ENCODE peak calls at places on chromosome 18, in four cellular contexts. V is left ventricle myocardium inferior, Q is transverse colon, I is upper lobe of left lung. S is an unnamed sample. For H3K4me1, the result is how much of the 10 kb centered on the place peaks cover.

GRCh38 chr18:39453356-39453755 is 1887.8 kb upstream of the CELF4 start:
- DNase-seq in I (no peak), V (no peak), Q (no peak), S (no peak)

GRCh38 chr18:9516437-9517064 is 41.2 kb downstream of the RALBP1 start:
- DNase-seq in Q (no peak), I (no peak), V (no peak), S (no peak)

GRCh38 chr18:9628984-9629383 is 14.6 kb upstream of the PPP4R1 start:
- DNase-seq in Q (no peak), I (no peak), V (no peak), S (no peak)

GRCh38 chr18:2244641-2245040 is 326.7 kb downstream of the METTL4 start:
- DNase-seq in I (no peak), Q (no peak), V (no peak), S (no peak)

GRCh38 chr18:70334728-70335329 is 46.0 kb downstream of the SOCS6 start:
- DNase-seq in I (no peak), Q (no peak), V (no peak), S (no peak)

GRCh38 chr18:54608008-54608642 is 17.1 kb downstream of the DYNAP start:
- DNase-seq in I (no peak), V (no peak), Q (no peak), S (no peak)

GRCh38 chr18:46728219-46728930 is 28.5 kb downstream of the ST8SIA5 start:
- DNase-seq in I (no peak), Q (no peak), V (no peak), S (no peak)

GRCh38 chr18:52343731-52344340 is 3.8 kb downstream of the DCC start:
- DNase-seq in Q (no peak), I (no peak), V (no peak), S (no peak)

GRCh38 chr18:41881285-41881684 is 73.7 kb upstream of the PIK3C3 start:
- DNase-seq in Q (no peak), V (no peak), I (no peak), S (no peak)

GRCh38 chr18:54928236-54928635 is 31.0 kb downstream of the CCDC68 start:
- DNase-seq in Q (no peak), V (no peak), I (no peak), S (no peak)

GRCh38 chr18:64679121-64679520 is 530.2 kb upstream of the LINC00305 start:
- DNase-seq in I (no peak), Q (no peak), V (no peak), S (no peak)

GRCh38 chr18:41371718-41372117 is 583.3 kb upstream of the PIK3C3 start:
- DNase-seq in I (no peak), Q (no peak), V (no peak), S (no peak)

GRCh38 chr18:77058186-77058847 is 74.3 kb downstream of the MBP start:
- DNase-seq in Q (no peak), I (peak), V (peak), S (peak)
- H3K4me1 ChIP-seq in Q (under half), I (half or more), V (half or more), S (under half)

GRCh38 chr18:26089247-26090129 is 925 bp downstream of the SS18 start:
- DNase-seq in I (no peak), Q (no peak), V (no peak), S (no peak)

GRCh38 chr18:26090130-26091046 is at the start of gene SS18:
- DNase-seq in V (peak), Q (peak), I (peak), S (peak)

GRCh38 chr18:26091047-26091630 is 726 bp upstream of the SS18 start:
- DNase-seq in V (peak), Q (no peak), I (no peak), S (peak)

GRCh38 chr18:26086959-26087358 is 3.5 kb downstream of the SS18 start:
- DNase-seq in Q (no peak), I (no peak), V (no peak), S (no peak)

DNA sequence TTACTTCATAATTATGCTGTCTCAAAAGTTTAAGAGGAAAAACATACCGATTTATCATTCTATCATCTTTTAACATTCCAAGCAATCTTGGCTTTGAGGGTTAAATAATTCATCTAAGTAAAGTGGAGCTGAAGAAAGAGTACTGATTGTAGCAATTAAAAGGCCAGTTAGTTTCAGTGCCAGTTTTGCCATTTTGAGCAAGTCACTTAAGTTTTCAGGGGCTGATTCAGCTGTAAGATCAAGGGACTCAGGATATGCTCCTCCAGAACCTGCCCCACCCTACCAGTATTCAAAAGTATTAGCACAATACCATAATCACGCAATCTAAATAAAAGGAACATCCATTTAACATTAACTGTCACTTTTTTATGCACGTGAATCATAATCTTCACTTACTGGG is 1.9 kb downstream of the SS18 start:
- DNase-seq in I (no peak), Q (no peak), V (no peak), S (no peak)
- H3K27ac ChIP-seq in I (no peak), Q (peak), V (no peak), S (no peak)

GRCh38 chr18:79900610-79901570 is 50.6 kb downstream of the SLC66A2 start:
- DNase-seq in V (no peak), I (peak), Q (peak), S (no peak)

GRCh38 chr18:79899609-79900435 is 51.6 kb downstream of the SLC66A2 start:
- DNase-seq in Q (peak), I (no peak), V (no peak), S (no peak)

GRCh38 chr18:79897940-79898625 is 53.4 kb downstream of the SLC66A2 start:
- DNase-seq in Q (peak), V (no peak), I (no peak), S (no peak)

GRCh38 chr18:79896746-79897145 is 54.7 kb downstream of the SLC66A2 start:
- DNase-seq in I (no peak), Q (no peak), V (no peak), S (no peak)

GRCh38 chr18:79898952-79899608 is 52.4 kb downstream of the SLC66A2 start:
- DNase-seq in Q (peak), I (peak), V (no peak), S (no peak)
- H3K4me1 ChIP-seq in Q (under half), I (under half), V (under half), S (under half)

GRCh38 chr18:32373995-32374394 is 96.7 kb downstream of the GAREM1 start:
- DNase-seq in I (no peak), V (no peak), Q (peak), S (no peak)
- H3K27ac ChIP-seq in I (no peak), V (peak), Q (peak), S (no peak)

DNA sequence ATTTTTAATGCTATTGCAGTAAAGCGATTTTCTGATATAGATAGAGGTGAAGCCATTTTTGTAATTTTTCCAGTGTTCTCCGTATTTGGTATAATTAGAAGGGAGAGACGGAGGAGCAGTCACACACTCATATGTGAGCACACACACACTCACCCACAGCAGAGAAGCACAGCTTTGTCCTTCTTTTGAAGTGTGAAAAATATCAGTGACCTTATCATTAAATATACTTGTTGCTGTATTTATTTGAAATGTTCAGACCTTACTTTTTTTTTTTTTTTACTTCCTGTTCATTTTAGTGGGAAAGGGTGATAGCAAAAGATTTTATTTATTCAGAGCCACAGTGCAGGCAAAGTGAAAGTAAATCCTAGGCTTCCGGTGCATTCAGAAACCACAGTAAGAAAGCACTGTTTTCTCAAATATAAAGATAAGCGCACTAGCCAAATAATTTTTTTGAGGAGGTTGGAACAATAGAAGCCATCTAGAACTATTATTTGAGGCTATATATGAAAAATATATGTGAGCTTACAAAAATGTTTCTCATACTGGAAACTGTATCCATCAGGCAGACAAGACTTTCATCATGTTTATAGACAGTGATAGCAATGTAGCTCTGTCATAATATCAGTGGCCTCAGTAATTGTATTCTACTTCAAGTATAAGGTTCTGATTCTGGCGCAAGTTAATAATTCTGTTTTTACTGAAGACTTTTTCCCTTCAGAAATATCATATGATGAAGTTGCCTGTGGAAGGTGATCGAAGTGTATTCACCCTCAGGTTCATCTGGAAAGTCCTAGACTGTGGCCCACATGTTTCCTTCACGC is 37.2 kb downstream of the TSHZ1 start:
- DNase-seq in I (no peak), Q (no peak), V (no peak), S (no peak)
- H3K4me1 ChIP-seq in I (under half), Q (under half), V (half or more), S (under half)

GRCh38 chr18:11121426-11121825 is 27.9 kb downstream of the PIEZO2 start:
- DNase-seq in Q (no peak), V (no peak), I (no peak), S (no peak)

GRCh38 chr18:11119550-11119949 is 29.8 kb downstream of the PIEZO2 start:
- DNase-seq in V (no peak), I (no peak), Q (no peak), S (no peak)

GRCh38 chr18:11119962-11120361 is 29.4 kb downstream of the PIEZO2 start:
- DNase-seq in V (no peak), Q (no peak), I (no peak), S (no peak)

GRCh38 chr18:11125372-11126315 is 23.7 kb downstream of the PIEZO2 start:
- DNase-seq in I (no peak), Q (no peak), V (no peak), S (no peak)

DNA sequence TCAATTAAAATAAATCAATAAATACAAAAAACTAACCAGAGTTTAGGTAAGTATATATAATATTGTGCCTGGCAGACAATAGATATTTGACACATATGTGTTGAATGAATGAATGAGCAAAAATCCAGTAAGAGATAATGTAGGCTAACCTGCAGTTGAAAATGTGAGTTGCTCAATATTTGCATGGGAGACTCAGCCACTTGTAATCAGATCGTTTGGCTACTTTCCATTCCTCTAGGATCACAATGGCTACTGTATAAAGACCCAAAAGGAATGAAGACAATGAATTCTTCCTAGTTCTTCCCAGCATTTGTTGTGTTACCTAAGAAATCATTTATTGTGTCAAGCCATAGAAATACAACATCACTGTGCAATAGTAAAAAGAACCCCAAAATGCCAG is 25.3 kb downstream of the PIEZO2 start:
- DNase-seq in V (no peak), I (no peak), Q (no peak), S (no peak)
- H3K27ac ChIP-seq in V (no peak), I (no peak), Q (no peak), S (no peak)

GRCh38 chr18:61887838-61888237 is 5.0 kb downstream of the RNF152 start:
- DNase-seq in Q (no peak), I (no peak), V (no peak), S (no peak)
- H3K4me1 ChIP-seq in Q (under half), I (under half), V (half or more), S (under half)

DNA sequence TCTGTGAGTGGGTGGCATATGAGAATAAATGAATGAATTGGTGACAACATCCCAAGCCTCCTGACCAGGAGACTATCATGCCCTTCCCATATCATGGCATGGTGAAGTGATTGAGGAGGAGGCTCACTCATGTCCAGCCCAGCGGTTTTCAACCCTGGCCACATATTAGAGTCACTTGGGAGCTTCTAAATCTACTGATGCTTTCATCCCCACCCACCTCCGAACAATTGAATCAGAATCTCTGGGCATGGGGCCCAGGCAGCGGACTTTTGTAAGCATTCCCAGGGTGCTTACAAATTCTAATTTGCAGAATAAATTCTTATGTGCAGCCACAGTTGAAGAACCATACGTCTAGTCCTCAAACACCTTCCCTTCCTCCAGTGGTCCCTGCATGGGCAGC is 81.7 kb upstream of the SEC11C start:
- DNase-seq in Q (no peak), I (no peak), V (no peak), S (no peak)
- H3K27ac ChIP-seq in Q (no peak), I (no peak), V (no peak), S (no peak)

GRCh38 chr18:12857215-12857924 is 26.7 kb downstream of the PTPN2 start:
- DNase-seq in I (no peak), V (no peak), Q (no peak), S (no peak)

GRCh38 chr18:12861637-12862036 is 22.4 kb downstream of the PTPN2 start:
- DNase-seq in Q (no peak), I (no peak), V (no peak), S (no peak)

GRCh38 chr18:12857991-12858544 is 26.0 kb downstream of the PTPN2 start:
- DNase-seq in Q (no peak), I (no peak), V (no peak), S (no peak)

GRCh38 chr18:12860530-12860929 is 23.5 kb downstream of the PTPN2 start:
- DNase-seq in V (no peak), I (no peak), Q (no peak), S (no peak)

DNA sequence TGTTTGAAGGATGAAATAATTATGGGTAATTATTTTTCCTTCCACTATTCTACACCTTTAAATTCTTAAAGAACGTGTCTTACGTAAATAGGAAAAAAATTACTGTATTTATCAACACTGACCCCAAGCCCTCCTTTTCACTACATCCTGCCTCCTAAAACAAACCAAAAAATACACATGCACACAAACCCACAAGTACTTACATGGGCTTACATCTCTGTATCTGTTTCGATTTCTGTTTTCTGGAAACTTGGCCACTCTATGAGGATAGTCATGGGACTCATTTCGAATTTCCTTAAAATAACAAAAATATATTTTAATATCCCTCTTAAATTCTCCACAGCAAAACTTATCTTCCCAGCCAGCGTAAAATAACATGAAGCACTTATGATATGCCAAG is 25.1 kb downstream of the PTPN2 start:
- DNase-seq in Q (no peak), I (no peak), V (no peak), S (no peak)
- H3K4me1 ChIP-seq in Q (under half), I (under half), V (under half), S (under half)

GRCh38 chr18:63177259-63177658 is 142.3 kb downstream of the BCL2 start:
- DNase-seq in V (no peak), I (no peak), Q (no peak), S (no peak)

GRCh38 chr18:63180333-63180732 is 139.2 kb downstream of the BCL2 start:
- DNase-seq in I (no peak), Q (no peak), V (no peak), S (no peak)

GRCh38 chr18:63178526-63178880 is 141.1 kb downstream of the BCL2 start:
- DNase-seq in Q (peak), V (peak), I (no peak), S (no peak)

GRCh38 chr18:63179422-63179821 is 140.1 kb downstream of the BCL2 start:
- DNase-seq in Q (no peak), V (no peak), I (no peak), S (no peak)

DNA sequence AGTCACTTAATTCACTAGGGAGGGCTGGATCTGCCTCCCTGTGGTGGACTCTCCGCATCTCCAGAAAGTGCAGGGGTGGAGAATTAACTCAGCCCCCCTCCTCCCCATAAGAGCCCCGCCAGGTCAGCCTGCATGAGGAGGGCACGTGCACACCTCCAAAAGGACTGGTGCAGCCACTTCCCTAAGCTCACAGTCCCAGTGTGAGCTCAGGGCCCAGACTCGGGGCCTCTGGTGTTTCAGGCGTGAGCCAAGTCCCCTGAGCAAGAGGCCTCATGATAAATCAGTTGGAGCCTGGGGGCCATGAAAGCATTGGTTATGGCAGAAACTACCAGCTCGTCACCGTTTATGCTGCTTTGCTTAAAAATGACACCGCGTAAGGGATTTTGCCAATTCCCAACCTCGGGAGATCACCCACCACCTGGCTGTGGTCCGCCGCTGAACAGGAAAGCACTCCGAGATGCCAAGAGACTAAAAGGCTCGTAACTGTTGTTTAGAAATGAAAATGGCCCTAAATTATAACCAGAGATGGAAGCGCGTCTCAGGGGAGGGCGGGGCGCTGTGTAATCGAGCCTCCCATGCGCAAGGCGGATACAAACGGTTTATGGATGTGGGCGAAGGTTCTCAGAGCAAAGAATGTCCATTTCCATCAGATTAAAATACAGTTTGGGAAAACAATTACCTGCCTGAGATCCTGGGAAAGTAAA is 141.6 kb downstream of the BCL2 start:
- DNase-seq in V (no peak), I (no peak), Q (peak), S (no peak)
- H3K27ac ChIP-seq in V (peak), I (no peak), Q (peak), S (no peak)

S was measured in aorta.